ENCODE peak calls at places on chromosomes 16 and 17, in nine cellular contexts. L, T, N, R, X, H, I, A and Z are unnamed samples. For H3K27me3, the result is how much of the 10 kb centered on the place peaks cover.

GRCh38 chr16:12319464-12320030 is 343.0 kb downstream of the SNX29 start:
- DNase-seq in L (no peak), T (no peak), N (no peak), R (no peak), X (no peak), H (no peak), I (no peak), A (no peak), Z (no peak)

GRCh38 chr16:27245276-27246231 is 23.0 kb downstream of the NSMCE1 start:
- DNase-seq in L (no peak), T (peak), N (no peak), R (no peak), X (no peak), H (no peak), I (no peak), A (no peak), Z (no peak)

GRCh38 chr17:42311240-42312034 is 23.1 kb downstream of the STAT5A start:
- DNase-seq in L (peak), T (peak), N (peak), R (no peak), X (peak), H (no peak), I (no peak), A (peak), Z (peak)

GRCh38 chr17:32763855-32764439 is 113.0 kb downstream of the MYO1D start:
- DNase-seq in L (no peak), T (no peak), N (no peak), R (no peak), X (no peak), H (no peak), I (no peak), A (no peak), Z (no peak)

GRCh38 chr16:19223235-19223847 is 55.3 kb downstream of the SYT17 start:
- DNase-seq in L (peak), T (peak), N (no peak), R (no peak), X (no peak), H (peak), I (no peak), A (no peak), Z (peak)

GRCh38 chr17:11583306-11583992 is 14.8 kb upstream of the DNAH9 start:
- DNase-seq in L (no peak), T (no peak), N (no peak), R (no peak), X (no peak), H (no peak), I (no peak), A (no peak), Z (no peak)

GRCh38 chr17:11612956-11613355 is 14.7 kb downstream of the DNAH9 start:
- DNase-seq in L (no peak), T (no peak), N (no peak), R (no peak), X (no peak), H (no peak), I (no peak), A (no peak), Z (no peak)

GRCh38 chr16:57920215-57920890 is 50.6 kb downstream of the CNGB1 start:
- DNase-seq in L (no peak), T (no peak), N (no peak), R (no peak), X (no peak), H (no peak), I (no peak), A (no peak), Z (no peak)

GRCh38 chr16:22235839-22236745 is 30.0 kb downstream of the EEF2K start:
- DNase-seq in L (peak), T (peak), N (no peak), R (no peak), X (no peak), H (no peak), I (no peak), A (no peak), Z (no peak)

GRCh38 chr16:85872666-85873561 is 26.0 kb upstream of the IRF8 start:
- DNase-seq in L (peak), T (no peak), N (no peak), R (no peak), X (no peak), H (no peak), I (no peak), A (no peak), Z (no peak)

GRCh38 chr17:33021731-33022408 is 30.2 kb downstream of the SPACA3 start:
- DNase-seq in L (no peak), T (peak), N (no peak), R (no peak), X (no peak), H (no peak), I (no peak), A (no peak), Z (peak)

GRCh38 chr16:11088432-11088794 is 144.0 kb downstream of the CLEC16A start:
- DNase-seq in L (no peak), T (no peak), N (no peak), R (no peak), X (no peak), H (no peak), I (no peak), A (no peak), Z (no peak)

GRCh38 chr16:73290258-73290657 is 242.3 kb upstream of the ZFHX3 start:
- DNase-seq in L (no peak), T (no peak), N (no peak), R (no peak), X (no peak), H (no peak), I (no peak), A (no peak), Z (no peak)

GRCh38 chr17:1087381-1088241 is 90.7 kb downstream of the TIMM22 start:
- DNase-seq in L (peak), T (no peak), N (no peak), R (no peak), X (no peak), H (no peak), I (no peak), A (peak), Z (peak)

GRCh38 chr17:81405382-81406005 is 10.2 kb downstream of the BAHCC1 start:
- DNase-seq in L (no peak), T (peak), N (no peak), R (no peak), X (no peak), H (no peak), I (no peak), A (no peak), Z (no peak)
- H3K4me3 ChIP-seq in L (no peak), T (no peak), N (no peak), R (no peak), X (no peak), H (no peak), I (no peak), A (no peak), Z (no peak)

DNA sequence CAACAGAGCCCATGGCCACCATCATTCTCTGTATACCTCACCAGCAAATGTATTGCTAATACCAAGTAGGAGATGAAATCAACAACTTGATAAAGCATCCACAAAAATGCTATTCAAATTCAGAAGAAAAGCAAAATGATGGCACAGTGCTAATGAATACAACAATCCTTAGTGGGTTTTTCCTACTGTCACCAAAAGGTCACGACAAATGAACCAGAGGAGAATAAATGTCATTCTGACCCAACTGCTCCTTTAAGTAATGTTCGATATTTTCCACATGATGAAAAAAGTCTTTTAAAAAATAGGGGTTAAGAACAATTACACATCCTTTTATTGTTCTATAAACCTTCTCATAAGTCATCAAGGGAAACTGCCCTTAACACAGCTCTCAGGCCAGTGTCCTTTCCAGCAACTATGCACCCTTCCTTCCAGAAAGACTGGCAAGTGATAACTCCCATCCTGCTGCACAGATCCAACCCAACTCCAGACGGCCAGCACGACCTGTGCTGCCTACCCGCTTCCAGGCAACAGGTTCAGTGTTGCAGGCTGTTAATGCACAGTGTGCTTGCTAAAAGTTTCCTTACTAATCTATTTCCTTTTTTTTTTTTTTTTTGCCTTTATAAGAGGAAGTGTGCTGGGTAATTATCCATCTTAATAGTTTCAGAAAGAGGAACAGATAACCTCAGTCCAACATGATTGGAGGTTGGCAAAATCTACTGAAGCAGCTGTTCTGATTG is 15.4 kb downstream of the FBXO31 start:
- DNase-seq in L (no peak), T (no peak), N (no peak), R (no peak), X (no peak), H (no peak), I (no peak), A (no peak), Z (no peak)
- H3K27me3 ChIP-seq in L (under half), T (under half), N (under half), R (under half), X (under half), H (under half), I (under half), A (under half), Z (under half)

DNA sequence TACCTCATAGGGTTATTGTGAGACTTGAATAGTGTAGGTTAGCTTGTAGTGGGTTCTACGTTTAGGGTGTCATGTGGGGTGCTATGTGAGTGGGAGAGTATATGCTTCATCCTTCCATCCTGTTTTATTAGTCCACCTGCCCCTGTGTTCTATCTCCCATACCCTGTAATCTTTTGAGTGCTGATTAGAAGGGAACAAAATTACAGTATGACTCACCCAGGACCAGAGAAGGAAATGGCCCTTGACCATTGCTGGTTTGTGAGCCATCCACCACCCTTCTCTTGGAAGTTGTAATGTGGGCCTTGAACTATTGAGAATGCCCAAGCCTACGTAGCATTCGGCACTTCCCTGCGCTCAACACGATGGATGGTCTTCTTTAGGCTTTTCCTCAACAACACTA is 17.1 kb downstream of the SAP30BP start:
- DNase-seq in L (no peak), T (no peak), N (no peak), R (no peak), X (no peak), H (no peak), I (no peak), A (no peak), Z (no peak)
- H3K4me3 ChIP-seq in L (no peak), T (no peak), N (no peak), R (no peak), X (no peak), H (no peak), I (no peak), A (no peak), Z (no peak)

GRCh38 chr17:48562934-48563333 is 15.2 kb downstream of the HOXB4 start:
- DNase-seq in L (no peak), T (no peak), N (no peak), R (no peak), X (no peak), H (no peak), I (no peak), A (no peak), Z (no peak)

GRCh38 chr17:48560452-48560817 is 15.5 kb upstream of the HOXB2 start:
- DNase-seq in L (no peak), T (no peak), N (no peak), R (no peak), X (no peak), H (no peak), I (no peak), A (no peak), Z (no peak)

GRCh38 chr17:48563385-48563838 is 14.7 kb downstream of the HOXB4 start:
- DNase-seq in L (no peak), T (no peak), N (no peak), R (no peak), X (no peak), H (no peak), I (no peak), A (no peak), Z (peak)

GRCh38 chr17:48563867-48564199 is 14.3 kb downstream of the HOXB4 start:
- DNase-seq in L (no peak), T (no peak), N (no peak), R (no peak), X (no peak), H (no peak), I (no peak), A (no peak), Z (no peak)

DNA sequence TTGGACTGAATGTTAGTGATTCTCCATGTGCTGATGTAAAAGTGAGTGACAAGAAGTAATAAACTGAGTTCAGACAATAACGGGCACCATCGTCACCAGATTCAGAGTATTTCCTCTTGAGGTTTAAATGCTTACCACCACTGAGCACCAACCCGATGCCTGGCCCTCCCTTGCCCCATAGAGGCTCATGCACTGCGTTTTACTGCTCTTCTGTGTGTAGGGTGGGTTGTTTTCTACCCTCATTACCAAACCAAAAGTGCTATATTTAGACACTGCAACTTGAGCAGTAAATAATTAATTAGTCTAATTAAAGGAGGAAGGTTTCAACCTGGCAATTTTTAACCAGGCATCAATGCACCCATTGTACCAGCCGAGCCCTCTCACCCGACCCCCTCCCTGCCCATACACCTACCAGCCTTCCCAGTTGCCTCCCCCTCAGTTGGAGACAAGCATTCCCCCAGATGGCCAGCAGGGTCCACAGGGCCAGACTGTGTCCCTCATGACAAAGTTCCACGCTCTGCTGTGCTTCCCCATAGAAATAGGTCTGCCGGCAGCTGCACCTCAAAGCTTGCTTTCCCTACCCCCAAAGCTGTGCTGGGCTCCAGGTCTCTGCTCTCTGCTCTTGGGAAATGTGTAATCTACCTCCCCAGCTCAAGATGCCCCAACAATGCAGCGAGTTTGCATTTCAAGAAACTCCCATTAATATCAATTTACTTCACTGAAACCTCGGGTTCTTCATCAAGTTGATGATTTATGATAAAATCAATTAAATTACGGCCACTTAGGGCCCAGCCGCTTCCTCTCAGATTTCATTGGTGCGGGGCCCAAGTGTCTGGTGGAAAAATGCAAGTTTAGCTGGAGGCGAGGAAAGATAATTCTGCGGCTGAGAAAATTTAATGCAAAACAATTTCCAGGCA is 16.0 kb downstream of the HOXB4 start:
- DNase-seq in L (no peak), T (no peak), N (no peak), R (no peak), X (no peak), H (no peak), I (no peak), A (no peak), Z (peak)
- H3K27me3 ChIP-seq in L (under half), T (half or more), N (under half), R (under half), X (under half), H (half or more), I (half or more), A (under half), Z (half or more)

GRCh38 chr17:75032896-75033294 is 13.9 kb downstream of the ATP5PD start:
- DNase-seq in L (peak), T (peak), N (no peak), R (no peak), X (no peak), H (no peak), I (no peak), A (no peak), Z (no peak)

GRCh38 chr17:75033346-75034235 is 13.2 kb downstream of the ATP5PD start:
- DNase-seq in L (peak), T (peak), N (peak), R (peak), X (peak), H (peak), I (no peak), A (peak), Z (peak)

GRCh38 chr17:75034236-75034908 is 12.4 kb downstream of the ATP5PD start:
- DNase-seq in L (peak), T (peak), N (peak), R (peak), X (peak), H (peak), I (no peak), A (peak), Z (peak)

GRCh38 chr17:75030161-75030560 is 16.6 kb downstream of the ATP5PD start:
- DNase-seq in L (no peak), T (no peak), N (no peak), R (no peak), X (no peak), H (no peak), I (no peak), A (no peak), Z (no peak)

DNA sequence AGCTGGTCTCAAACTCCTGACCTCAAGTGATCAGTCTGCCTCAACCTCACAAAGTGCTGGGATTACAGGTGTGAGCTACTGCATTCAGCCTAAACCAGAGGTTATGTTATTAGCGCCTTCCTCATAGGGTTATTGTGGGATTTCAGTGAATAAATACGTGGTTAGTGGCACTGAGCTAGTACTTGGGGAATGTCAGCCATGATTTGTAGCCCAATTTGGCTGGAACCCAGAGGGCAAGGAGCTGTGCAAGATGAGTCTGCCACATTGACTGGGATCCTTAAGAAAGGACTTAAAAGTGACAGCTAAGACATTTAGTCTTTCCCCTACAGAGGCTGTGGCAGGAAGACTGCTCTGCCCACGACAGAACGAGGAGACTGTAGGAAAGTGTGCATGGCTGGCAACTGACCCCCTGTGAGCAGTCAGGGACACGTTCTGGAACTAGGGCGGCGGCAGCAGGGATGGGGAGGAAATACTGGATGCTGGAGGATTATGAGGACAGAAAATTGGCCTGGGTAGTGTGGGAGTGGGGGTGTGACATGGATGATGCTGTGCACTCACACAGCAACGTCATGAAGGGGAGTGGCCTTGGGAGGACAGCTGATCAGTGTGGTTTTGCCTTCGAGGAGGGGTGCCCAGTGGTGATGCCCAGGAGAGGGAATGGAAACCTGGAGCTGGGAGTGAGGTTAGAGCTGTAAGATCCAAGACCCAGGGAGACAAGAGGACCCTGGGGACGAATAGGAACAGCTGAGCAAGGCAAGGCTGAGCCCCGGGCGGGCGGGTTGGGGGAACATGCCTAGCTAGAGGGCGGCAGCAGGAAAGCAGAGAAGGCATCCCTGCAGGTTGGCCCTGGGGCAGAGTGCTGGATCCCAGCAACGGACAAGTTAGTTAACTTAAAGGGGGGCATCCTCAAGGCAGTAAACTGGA is 14.5 kb downstream of the ATP5PD start:
- DNase-seq in L (peak), T (peak), N (no peak), R (peak), X (no peak), H (no peak), I (peak), A (peak), Z (peak)
- H3K4me3 ChIP-seq in L (no peak), T (no peak), N (no peak), R (peak), X (peak), H (peak), I (peak), A (no peak), Z (peak)